ENCODE peak calls at places on chromosomes 16 and 17, in four cellular contexts. R is cardiac muscle cell; C is posterior vena cava; G is stimulated activated CD4-positive, alpha-beta T cell treated with anti-CD3 and anti-CD28 coated beads, TNF-alpha, amount 100 ng/mL, for 48 hours. E is an unnamed sample.

GRCh38 chr17:79361221-79361734 is 249.6 kb downstream of the RBFOX3 start:
- DNase-seq in R (no peak), C (no peak), G (no peak), E (no peak)

GRCh38 chr16:11254913-11255736 is 879 bp downstream of the SOCS1 start:
- DNase-seq in R (peak; percentile 62), C (peak; percentile 85), G (no peak), E (peak; percentile 23)

GRCh38 chr17:38881600-38882191 is 11.8 kb downstream of the LASP1 start:
- DNase-seq in R (peak; percentile 97), C (peak; percentile 90), G (no peak), E (no peak)

GRCh38 chr17:13647551-13647950 is 45.8 kb upstream of the HS3ST3A1 start:
- DNase-seq in R (peak; percentile 36), C (no peak), G (no peak), E (no peak)

GRCh38 chr17:82303944-82304808 is 13.2 kb downstream of the CD7 start:
- DNase-seq in R (peak; percentile 73), C (no peak), G (no peak), E (no peak)

GRCh38 chr17:38456031-38456815 is 28.0 kb downstream of the ARHGAP23 start:
- DNase-seq in R (no peak), C (no peak), G (no peak), E (no peak)

GRCh38 chr17:75524971-75525805 is at the start of gene LLGL2:
- DNase-seq in R (peak; percentile 60), C (peak; percentile 89), G (peak; percentile 70), E (peak; percentile 69)

GRCh38 chr16:67163903-67164558 is 514 bp upstream of the HSF4 start:
- DNase-seq in R (no peak), C (peak; percentile 83), G (no peak), E (no peak)

GRCh38 chr17:78342438-78343098 is 17.3 kb downstream of the SOCS3 start:
- DNase-seq in R (peak; percentile 92), C (peak; percentile 94), G (no peak), E (no peak)

GRCh38 chr17:37742762-37743611 is 1.9 kb downstream of the HNF1B start:
- DNase-seq in R (no peak), C (peak; percentile 70), G (no peak), E (no peak)

GRCh38 chr16:3998793-3999478 is 117.3 kb downstream of the ADCY9 start:
- DNase-seq in R (peak; percentile 73), C (peak; percentile 68), G (no peak), E (no peak)

GRCh38 chr17:60579551-60579950 is 20.4 kb upstream of the PPM1D start:
- DNase-seq in R (no peak), C (no peak), G (no peak), E (no peak)

GRCh38 chr17:50564916-50565315 is 4.4 kb downstream of the CACNA1G start:
- DNase-seq in R (peak; percentile 86), C (peak; percentile 95), G (no peak), E (no peak)

GRCh38 chr16:54060599-54061355 is 225.8 kb downstream of the IRX3 start:
- DNase-seq in R (no peak), C (no peak), G (no peak), E (no peak)

E was measured in activated CD4-positive, alpha-beta T cell treated with anti-CD3 and anti-CD28 coated beads for 24 hours.